ENCODE peak calls at places on chromosome 10, in nine cellular contexts. K, Z, Y, J, N, S, W, H and L are unnamed samples.

GRCh38 chr10:91759581-91759986 is 38.6 kb upstream of the TNKS2 start:
- DNase-seq in Y (no peak), Z (no peak), K (no peak), J (no peak), N (peak; percentile 63), W (peak; percentile 56), H (no peak), S (no peak), L (no peak)

GRCh38 chr10:3720228-3721019 is 64.6 kb downstream of the KLF6 start:
- DNase-seq in J (no peak), S (no peak), H (no peak), N (peak; percentile 93), W (peak; percentile 97), Z (peak; percentile 95), Y (peak; percentile 17), K (no peak), L (no peak)

GRCh38 chr10:110007701-110008517 is at the start of gene ADD3:
- DNase-seq in N (peak; percentile 78), W (peak; percentile 48), Y (peak; percentile 92), J (no peak), H (peak; percentile 97), Z (no peak), K (peak; percentile 94), S (peak; percentile 99), L (peak; percentile 94)

GRCh38 chr10:28845009-28845682 is 167.8 kb downstream of the BAMBI start:
- DNase-seq in Y (no peak), S (no peak), N (no peak), W (no peak), K (no peak), J (no peak), Z (no peak), H (no peak), L (no peak)

GRCh38 chr10:62076872-62077271 is 175.4 kb downstream of the ARID5B start:
- DNase-seq in J (peak; percentile 81), Z (no peak), N (peak; percentile 95), H (no peak), W (peak; percentile 98), S (no peak), K (no peak), Y (peak; percentile 63), L (no peak)

GRCh38 chr10:101052285-101052684 is 9.5 kb upstream of the KAZALD1 start:
- DNase-seq in Z (no peak), H (no peak), N (peak; percentile 75), W (peak; percentile 67), S (no peak), K (no peak), J (no peak), Y (no peak), L (no peak)

GRCh38 chr10:60384708-60385398 is 4.8 kb downstream of the ANK3 start:
- DNase-seq in W (peak; percentile 95), N (peak; percentile 89), Z (peak; percentile 96), S (no peak), H (no peak), Y (no peak), K (no peak), J (no peak), L (no peak)

GRCh38 chr10:43355749-43356371 is 15.6 kb upstream of the FXYD4 start:
- DNase-seq in N (peak; percentile 87), Y (peak; percentile 25), Z (peak; percentile 8), J (peak; percentile 70), S (no peak), K (no peak), H (no peak), W (peak; percentile 86), L (no peak)

GRCh38 chr10:59894114-59894513 is 12.2 kb downstream of the CCDC6 start:
- DNase-seq in H (no peak), Z (peak; percentile 58), S (no peak), W (peak; percentile 82), Y (no peak), J (no peak), N (peak; percentile 92), K (peak; percentile 72), L (no peak)

GRCh38 chr10:69362471-69362954 is 54.2 kb downstream of the TACR2 start:
- DNase-seq in N (peak; percentile 66), Z (no peak), S (no peak), J (no peak), W (peak; percentile 80), H (no peak), Y (no peak), K (no peak), L (no peak)

GRCh38 chr10:78267070-78267469 is 233.4 kb downstream of the RPS24 start:
- DNase-seq in H (no peak), Z (no peak), W (no peak), N (no peak), J (no peak), S (no peak), Y (no peak), K (no peak), L (no peak)

GRCh38 chr10:123807444-123808035 is 84.1 kb downstream of the CPXM2 start:
- DNase-seq in H (no peak), N (peak; percentile 18), Y (no peak), J (no peak), W (peak; percentile 54), K (no peak), Z (no peak), S (no peak), L (no peak)

GRCh38 chr10:88702848-88703597 is 3.0 kb upstream of the LIPK start:
- DNase-seq in S (no peak), W (peak; percentile 97), Z (no peak), Y (peak; percentile 72), J (peak; percentile 57), K (no peak), N (peak; percentile 93), H (no peak), L (peak; percentile 29)

GRCh38 chr10:104293021-104293420 is 24.0 kb downstream of the GSTO2 start:
- DNase-seq in K (no peak), Z (no peak), N (peak; percentile 79), Y (no peak), J (no peak), S (no peak), W (peak; percentile 77), H (no peak), L (no peak)

GRCh38 chr10:84370268-84370667 is 41.9 kb downstream of the CCSER2 start:
- DNase-seq in J (no peak), Z (no peak), K (no peak), S (no peak), N (no peak), Y (no peak), H (no peak), W (peak; percentile 23), L (no peak)

GRCh38 chr10:18079665-18080295 is 60.4 kb upstream of the CACNB2 start:
- DNase-seq in W (no peak), N (peak; percentile 3), S (no peak), J (no peak), K (no peak), Z (no peak), Y (no peak), H (no peak), L (no peak)

GRCh38 chr10:101441539-101442455 is 87.8 kb downstream of the BTRC start:
- DNase-seq in K (no peak), J (peak; percentile 54), W (peak; percentile 73), N (peak; percentile 82), Y (peak; percentile 73), Z (peak; percentile 46), H (peak; percentile 44), S (peak; percentile 13), L (peak; percentile 40)

GRCh38 chr10:18649364-18649959 is 1.9 kb downstream of the NSUN6 start:
- DNase-seq in W (no peak), Y (no peak), K (no peak), J (no peak), N (no peak), S (no peak), Z (no peak), H (no peak), L (no peak)

GRCh38 chr10:84337199-84337598 is 8.8 kb downstream of the CCSER2 start:
- DNase-seq in W (peak; percentile 49), K (no peak), H (no peak), Z (no peak), J (no peak), Y (no peak), S (no peak), N (peak; percentile 56), L (no peak)

GRCh38 chr10:76902949-76903348 is 734.7 kb downstream of the KCNMA1 start:
- DNase-seq in J (no peak), S (peak; percentile 68), W (peak; percentile 20), Z (no peak), H (no peak), N (peak; percentile 51), Y (no peak), K (peak; percentile 75), L (peak; percentile 64)
- TF ChIP-seq CTCF in J (peak; percentile 60), S (peak; percentile 33), W (peak; percentile 52), Z (peak; percentile 4), H (peak; percentile 55), N (peak; percentile 41), Y (peak; percentile 60), K (no peak), L (no peak)

GRCh38 chr10:33330543-33331019 is 3.9 kb downstream of the NRP1 start:
- DNase-seq in Z (peak; percentile 71), J (no peak), S (peak; percentile 93), Y (peak; percentile 73), H (peak; percentile 69), K (peak; percentile 66), N (peak; percentile 86), W (peak; percentile 72), L (peak; percentile 87)
- TF ChIP-seq CTCF in Z (peak; percentile 89), J (peak; percentile 85), S (peak; percentile 94), Y (peak; percentile 89), H (peak; percentile 94), K (peak; percentile 85), N (peak; percentile 97), W (peak; percentile 73), L (peak; percentile 88)

GRCh38 chr10:71209324-71210030 is 2.9 kb upstream of the UNC5B start:
- DNase-seq in W (no peak), K (no peak), H (no peak), N (no peak), J (no peak), Z (no peak), Y (no peak), S (no peak), L (no peak)
- TF ChIP-seq CTCF in W (no peak), K (no peak), H (no peak), N (no peak), J (peak; percentile 62), Z (no peak), Y (no peak), S (peak; percentile 3), L (no peak)

GRCh38 chr10:48416584-48417232 is 110.2 kb downstream of the MAPK8 start:
- DNase-seq in K (no peak), J (no peak), W (no peak), Z (no peak), H (no peak), S (no peak), Y (peak; percentile 37), N (peak; percentile 9), L (no peak)
- TF ChIP-seq CTCF in K (no peak), J (no peak), W (no peak), Z (no peak), H (no peak), S (no peak), Y (peak; percentile 43), N (peak; percentile 21), L (no peak)

DNA sequence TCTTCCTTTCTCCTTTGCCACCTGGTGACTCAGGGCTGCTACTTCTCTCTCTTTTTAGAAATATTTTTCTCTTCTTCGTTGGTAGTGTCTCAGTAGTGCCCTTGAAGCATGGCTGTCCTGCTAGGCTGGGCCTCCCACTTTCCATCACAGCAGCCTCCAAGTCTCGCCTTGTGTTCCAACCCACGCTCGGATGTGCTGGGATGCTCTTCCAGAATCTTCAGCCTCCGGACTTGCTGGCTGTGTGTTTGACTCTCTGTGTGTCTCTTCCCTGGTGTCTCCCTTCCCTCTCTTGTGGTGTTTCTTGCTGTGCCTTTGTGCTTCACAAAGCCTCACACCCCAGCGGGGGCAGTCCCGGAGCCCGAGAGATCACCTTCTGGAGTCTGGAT is 100.5 kb downstream of the INPP5A start:
- DNase-seq in H (no peak), N (no peak), S (no peak), W (no peak), Y (no peak), Z (no peak), J (no peak), K (no peak), L (no peak)
- TF ChIP-seq CTCF in H (no peak), N (no peak), S (no peak), W (no peak), Y (no peak), Z (no peak), J (no peak), K (no peak), L (no peak)